ENCODE peak calls at places on chromosomes 16 and 17, in four cellular contexts. One of them, this sample, is unnamed.

GRCh38 chr16:68298907-68299515 is 11.7 kb downstream of the SLC7A6OS start:
- DNase-seq in Daoy: no peak
- DNase-seq in stimulated activated effector memory CD8-positive, alpha-beta T cell treated with anti-CD3 and anti-CD28 coated beads, Interleukin-12 subunit alpha, Interleukin-12 subunit beta, amount 100 ng/mL, for 72 hours: no peak
- DNase-seq in activated naive CD4-positive, alpha-beta T cell treated with Interleukin-2 at 50 U/mL for 16 hours: no peak
- DNase-seq in this sample: no peak

GRCh38 chr16:56653218-56653617 is 1.5 kb downstream of the MT1B start:
- DNase-seq in Daoy: no peak
- DNase-seq in stimulated activated effector memory CD8-positive, alpha-beta T cell treated with anti-CD3 and anti-CD28 coated beads, Interleukin-12 subunit alpha, Interleukin-12 subunit beta, amount 100 ng/mL, for 72 hours: no peak
- DNase-seq in activated naive CD4-positive, alpha-beta T cell treated with Interleukin-2 at 50 U/mL for 16 hours: no peak
- DNase-seq in this sample: no peak

GRCh38 chr16:57536306-57537193 is at the start of gene CCDC102A:
- DNase-seq in activated naive CD4-positive, alpha-beta T cell treated with Interleukin-2 at 50 U/mL for 16 hours: peak
- DNase-seq in Daoy: peak
- DNase-seq in stimulated activated effector memory CD8-positive, alpha-beta T cell treated with anti-CD3 and anti-CD28 coated beads, Interleukin-12 subunit alpha, Interleukin-12 subunit beta, amount 100 ng/mL, for 72 hours: peak
- DNase-seq in this sample: peak

GRCh38 chr16:88035292-88035691 is 84.1 kb downstream of the BANP start:
- DNase-seq in activated naive CD4-positive, alpha-beta T cell treated with Interleukin-2 at 50 U/mL for 16 hours: no peak
- DNase-seq in stimulated activated effector memory CD8-positive, alpha-beta T cell treated with anti-CD3 and anti-CD28 coated beads, Interleukin-12 subunit alpha, Interleukin-12 subunit beta, amount 100 ng/mL, for 72 hours: no peak
- DNase-seq in Daoy: no peak
- DNase-seq in this sample: no peak

GRCh38 chr17:2062571-2063183 is 7.8 kb downstream of the HIC1 start:
- DNase-seq in Daoy: peak
- DNase-seq in stimulated activated effector memory CD8-positive, alpha-beta T cell treated with anti-CD3 and anti-CD28 coated beads, Interleukin-12 subunit alpha, Interleukin-12 subunit beta, amount 100 ng/mL, for 72 hours: no peak
- DNase-seq in activated naive CD4-positive, alpha-beta T cell treated with Interleukin-2 at 50 U/mL for 16 hours: no peak
- DNase-seq in this sample: no peak

GRCh38 chr16:86485746-86486145 is 24.6 kb upstream of the FOXF1 start:
- DNase-seq in Daoy: no peak
- DNase-seq in stimulated activated effector memory CD8-positive, alpha-beta T cell treated with anti-CD3 and anti-CD28 coated beads, Interleukin-12 subunit alpha, Interleukin-12 subunit beta, amount 100 ng/mL, for 72 hours: no peak
- DNase-seq in activated naive CD4-positive, alpha-beta T cell treated with Interleukin-2 at 50 U/mL for 16 hours: no peak
- DNase-seq in this sample: no peak

GRCh38 chr16:84826558-84826941 is 6.8 kb downstream of the CRISPLD2 start:
- DNase-seq in stimulated activated effector memory CD8-positive, alpha-beta T cell treated with anti-CD3 and anti-CD28 coated beads, Interleukin-12 subunit alpha, Interleukin-12 subunit beta, amount 100 ng/mL, for 72 hours: no peak
- DNase-seq in Daoy: peak
- DNase-seq in activated naive CD4-positive, alpha-beta T cell treated with Interleukin-2 at 50 U/mL for 16 hours: no peak
- DNase-seq in this sample: no peak

GRCh38 chr16:81220369-81220768 is 18.1 kb upstream of the BCO1 start:
- DNase-seq in activated naive CD4-positive, alpha-beta T cell treated with Interleukin-2 at 50 U/mL for 16 hours: no peak
- DNase-seq in Daoy: no peak
- DNase-seq in stimulated activated effector memory CD8-positive, alpha-beta T cell treated with anti-CD3 and anti-CD28 coated beads, Interleukin-12 subunit alpha, Interleukin-12 subunit beta, amount 100 ng/mL, for 72 hours: no peak
- DNase-seq in this sample: no peak

GRCh38 chr16:8959921-8960787 is 3.6 kb downstream of the USP7 start:
- DNase-seq in activated naive CD4-positive, alpha-beta T cell treated with Interleukin-2 at 50 U/mL for 16 hours: no peak
- DNase-seq in stimulated activated effector memory CD8-positive, alpha-beta T cell treated with anti-CD3 and anti-CD28 coated beads, Interleukin-12 subunit alpha, Interleukin-12 subunit beta, amount 100 ng/mL, for 72 hours: no peak
- DNase-seq in Daoy: no peak
- DNase-seq in this sample: no peak

GRCh38 chr17:44543213-44543904 is 13.9 kb upstream of the FZD2 start:
- DNase-seq in activated naive CD4-positive, alpha-beta T cell treated with Interleukin-2 at 50 U/mL for 16 hours: no peak
- DNase-seq in stimulated activated effector memory CD8-positive, alpha-beta T cell treated with anti-CD3 and anti-CD28 coated beads, Interleukin-12 subunit alpha, Interleukin-12 subunit beta, amount 100 ng/mL, for 72 hours: no peak
- DNase-seq in Daoy: peak
- DNase-seq in this sample: peak

GRCh38 chr17:81924557-81925532 is 2.7 kb downstream of the MAFG start:
- DNase-seq in activated naive CD4-positive, alpha-beta T cell treated with Interleukin-2 at 50 U/mL for 16 hours: no peak
- DNase-seq in stimulated activated effector memory CD8-positive, alpha-beta T cell treated with anti-CD3 and anti-CD28 coated beads, Interleukin-12 subunit alpha, Interleukin-12 subunit beta, amount 100 ng/mL, for 72 hours: no peak
- DNase-seq in Daoy: no peak
- DNase-seq in this sample: no peak

GRCh38 chr17:29042679-29043538 is at the start of gene PIPOX:
- DNase-seq in stimulated activated effector memory CD8-positive, alpha-beta T cell treated with anti-CD3 and anti-CD28 coated beads, Interleukin-12 subunit alpha, Interleukin-12 subunit beta, amount 100 ng/mL, for 72 hours: no peak
- DNase-seq in activated naive CD4-positive, alpha-beta T cell treated with Interleukin-2 at 50 U/mL for 16 hours: no peak
- DNase-seq in Daoy: peak
- DNase-seq in this sample: peak

GRCh38 chr16:57732683-57733082 is 2.9 kb upstream of the KATNB1 start:
- DNase-seq in stimulated activated effector memory CD8-positive, alpha-beta T cell treated with anti-CD3 and anti-CD28 coated beads, Interleukin-12 subunit alpha, Interleukin-12 subunit beta, amount 100 ng/mL, for 72 hours: no peak
- DNase-seq in Daoy: no peak
- DNase-seq in activated naive CD4-positive, alpha-beta T cell treated with Interleukin-2 at 50 U/mL for 16 hours: no peak
- DNase-seq in this sample: no peak

GRCh38 chr17:20613905-20614304 is 34.4 kb downstream of the CDRT15L2 start:
- DNase-seq in activated naive CD4-positive, alpha-beta T cell treated with Interleukin-2 at 50 U/mL for 16 hours: no peak
- DNase-seq in Daoy: no peak
- DNase-seq in stimulated activated effector memory CD8-positive, alpha-beta T cell treated with anti-CD3 and anti-CD28 coated beads, Interleukin-12 subunit alpha, Interleukin-12 subunit beta, amount 100 ng/mL, for 72 hours: no peak
- DNase-seq in this sample: no peak

GRCh38 chr17:63042443-63042842 is 76.4 kb downstream of the TANC2 start:
- DNase-seq in Daoy: no peak
- DNase-seq in activated naive CD4-positive, alpha-beta T cell treated with Interleukin-2 at 50 U/mL for 16 hours: no peak
- DNase-seq in stimulated activated effector memory CD8-positive, alpha-beta T cell treated with anti-CD3 and anti-CD28 coated beads, Interleukin-12 subunit alpha, Interleukin-12 subunit beta, amount 100 ng/mL, for 72 hours: no peak
- DNase-seq in this sample: no peak

GRCh38 chr16:48965391-48965790 is 316.2 kb downstream of the CBLN1 start:
- DNase-seq in stimulated activated effector memory CD8-positive, alpha-beta T cell treated with anti-CD3 and anti-CD28 coated beads, Interleukin-12 subunit alpha, Interleukin-12 subunit beta, amount 100 ng/mL, for 72 hours: no peak
- DNase-seq in Daoy: peak
- DNase-seq in activated naive CD4-positive, alpha-beta T cell treated with Interleukin-2 at 50 U/mL for 16 hours: no peak
- DNase-seq in this sample: no peak

GRCh38 chr17:31621566-31621965 is 230.1 kb downstream of the RAB11FIP4 start:
- DNase-seq in stimulated activated effector memory CD8-positive, alpha-beta T cell treated with anti-CD3 and anti-CD28 coated beads, Interleukin-12 subunit alpha, Interleukin-12 subunit beta, amount 100 ng/mL, for 72 hours: no peak
- DNase-seq in Daoy: no peak
- DNase-seq in activated naive CD4-positive, alpha-beta T cell treated with Interleukin-2 at 50 U/mL for 16 hours: no peak
- DNase-seq in this sample: no peak

GRCh38 chr17:45338996-45339535 is 22.2 kb upstream of the MAP3K14 start:
- DNase-seq in stimulated activated effector memory CD8-positive, alpha-beta T cell treated with anti-CD3 and anti-CD28 coated beads, Interleukin-12 subunit alpha, Interleukin-12 subunit beta, amount 100 ng/mL, for 72 hours: no peak
- DNase-seq in activated naive CD4-positive, alpha-beta T cell treated with Interleukin-2 at 50 U/mL for 16 hours: no peak
- DNase-seq in Daoy: no peak
- DNase-seq in this sample: no peak

GRCh38 chr16:60031751-60032150 is 1297.6 kb upstream of the GOT2 start:
- DNase-seq in stimulated activated effector memory CD8-positive, alpha-beta T cell treated with anti-CD3 and anti-CD28 coated beads, Interleukin-12 subunit alpha, Interleukin-12 subunit beta, amount 100 ng/mL, for 72 hours: no peak
- DNase-seq in activated naive CD4-positive, alpha-beta T cell treated with Interleukin-2 at 50 U/mL for 16 hours: no peak
- DNase-seq in Daoy: no peak
- DNase-seq in this sample: no peak

GRCh38 chr17:77746901-77747620 is 211.4 kb upstream of the TNRC6C start:
- DNase-seq in stimulated activated effector memory CD8-positive, alpha-beta T cell treated with anti-CD3 and anti-CD28 coated beads, Interleukin-12 subunit alpha, Interleukin-12 subunit beta, amount 100 ng/mL, for 72 hours: no peak
- DNase-seq in Daoy: no peak
- DNase-seq in activated naive CD4-positive, alpha-beta T cell treated with Interleukin-2 at 50 U/mL for 16 hours: no peak
- DNase-seq in this sample: no peak

GRCh38 chr17:68446626-68447041 is 10.7 kb downstream of the WIPI1 start:
- DNase-seq in Daoy: no peak
- DNase-seq in stimulated activated effector memory CD8-positive, alpha-beta T cell treated with anti-CD3 and anti-CD28 coated beads, Interleukin-12 subunit alpha, Interleukin-12 subunit beta, amount 100 ng/mL, for 72 hours: no peak
- DNase-seq in activated naive CD4-positive, alpha-beta T cell treated with Interleukin-2 at 50 U/mL for 16 hours: no peak
- DNase-seq in this sample: no peak

GRCh38 chr16:24834459-24835335 is 11.1 kb upstream of the SLC5A11 start:
- DNase-seq in stimulated activated effector memory CD8-positive, alpha-beta T cell treated with anti-CD3 and anti-CD28 coated beads, Interleukin-12 subunit alpha, Interleukin-12 subunit beta, amount 100 ng/mL, for 72 hours: no peak
- DNase-seq in activated naive CD4-positive, alpha-beta T cell treated with Interleukin-2 at 50 U/mL for 16 hours: no peak
- DNase-seq in Daoy: peak
- DNase-seq in this sample: peak

GRCh38 chr17:27445971-27446370 is 10.3 kb upstream of the KSR1 start:
- DNase-seq in Daoy: no peak
- DNase-seq in activated naive CD4-positive, alpha-beta T cell treated with Interleukin-2 at 50 U/mL for 16 hours: no peak
- DNase-seq in stimulated activated effector memory CD8-positive, alpha-beta T cell treated with anti-CD3 and anti-CD28 coated beads, Interleukin-12 subunit alpha, Interleukin-12 subunit beta, amount 100 ng/mL, for 72 hours: no peak
- DNase-seq in this sample: no peak

GRCh38 chr16:80682435-80683070 is 121.8 kb downstream of the CDYL2 start:
- DNase-seq in Daoy: peak
- DNase-seq in stimulated activated effector memory CD8-positive, alpha-beta T cell treated with anti-CD3 and anti-CD28 coated beads, Interleukin-12 subunit alpha, Interleukin-12 subunit beta, amount 100 ng/mL, for 72 hours: no peak
- DNase-seq in activated naive CD4-positive, alpha-beta T cell treated with Interleukin-2 at 50 U/mL for 16 hours: no peak
- DNase-seq in this sample: no peak

GRCh38 chr17:81553018-81553615 is 964 bp upstream of the FAAP100 start:
- DNase-seq in Daoy: peak
- DNase-seq in activated naive CD4-positive, alpha-beta T cell treated with Interleukin-2 at 50 U/mL for 16 hours: peak
- DNase-seq in stimulated activated effector memory CD8-positive, alpha-beta T cell treated with anti-CD3 and anti-CD28 coated beads, Interleukin-12 subunit alpha, Interleukin-12 subunit beta, amount 100 ng/mL, for 72 hours: peak
- DNase-seq in this sample: peak

GRCh38 chr16:81601008-81601428 is 156.4 kb downstream of the CMIP start:
- DNase-seq in activated naive CD4-positive, alpha-beta T cell treated with Interleukin-2 at 50 U/mL for 16 hours: no peak
- DNase-seq in stimulated activated effector memory CD8-positive, alpha-beta T cell treated with anti-CD3 and anti-CD28 coated beads, Interleukin-12 subunit alpha, Interleukin-12 subunit beta, amount 100 ng/mL, for 72 hours: no peak
- DNase-seq in Daoy: peak
- DNase-seq in this sample: no peak

GRCh38 chr17:14474591-14474990 is 173.7 kb downstream of the HS3ST3B1 start:
- DNase-seq in stimulated activated effector memory CD8-positive, alpha-beta T cell treated with anti-CD3 and anti-CD28 coated beads, Interleukin-12 subunit alpha, Interleukin-12 subunit beta, amount 100 ng/mL, for 72 hours: no peak
- DNase-seq in activated naive CD4-positive, alpha-beta T cell treated with Interleukin-2 at 50 U/mL for 16 hours: no peak
- DNase-seq in Daoy: no peak
- DNase-seq in this sample: no peak

GRCh38 chr17:58525239-58525638 is 10.8 kb upstream of the MTMR4 start:
- DNase-seq in activated naive CD4-positive, alpha-beta T cell treated with Interleukin-2 at 50 U/mL for 16 hours: no peak
- DNase-seq in Daoy: peak
- DNase-seq in stimulated activated effector memory CD8-positive, alpha-beta T cell treated with anti-CD3 and anti-CD28 coated beads, Interleukin-12 subunit alpha, Interleukin-12 subunit beta, amount 100 ng/mL, for 72 hours: no peak
- DNase-seq in this sample: no peak